ENCODE peak calls at places on chromosome 22, in seven cellular contexts. T is ureter, G is RCC 7860, P is T-helper 9 cell, D is AG10803, N is GM23338, L is activated T-cell treated with anti-CD3 and anti-CD28 coated beads for 1 hour. E is an unnamed sample.

GRCh38 chr22:30192427-30192826 is 54.1 kb downstream of the LIF start:
- DNase-seq in T (no peak), N (no peak), P (no peak), G (no peak), D (no peak), L (no peak), E (no peak)

GRCh38 chr22:39577900-39578299 is 7.3 kb downstream of the CACNA1I start:
- DNase-seq in N (no peak), T (no peak), L (no peak), P (no peak), G (no peak), D (no peak), E (no peak)

GRCh38 chr22:27985323-27986275 is 66.5 kb upstream of the PITPNB start:
- DNase-seq in P (no peak), N (no peak), G (no peak), D (no peak), T (no peak), L (no peak), E (no peak)

GRCh38 chr22:47169801-47170140 is 407.3 kb downstream of the TBC1D22A start:
- DNase-seq in G (no peak), D (no peak), L (no peak), T (no peak), N (no peak), P (no peak), E (no peak)

GRCh38 chr22:25370322-25370721 is 150.9 kb downstream of the CRYBB2 start:
- DNase-seq in P (no peak), N (peak), T (no peak), G (no peak), L (no peak), D (no peak), E (no peak)

GRCh38 chr22:43206515-43207161 is 19.7 kb upstream of the TTLL12 start:
- DNase-seq in T (no peak), P (no peak), D (no peak), G (no peak), N (no peak), L (no peak), E (no peak)

GRCh38 chr22:30386960-30387848 is at the start of gene RNF215:
- DNase-seq in G (peak), L (peak), P (peak), N (peak), D (peak), T (peak), E (peak)

GRCh38 chr22:38935023-38935422 is 22.4 kb upstream of the APOBEC3A start:
- DNase-seq in L (no peak), T (peak), G (no peak), P (no peak), N (no peak), D (no peak), E (peak)

GRCh38 chr22:23102002-23102655 is 31.8 kb downstream of the GNAZ start:
- DNase-seq in T (no peak), L (no peak), G (no peak), P (no peak), D (no peak), N (no peak), E (no peak)

GRCh38 chr22:49163960-49164690 is 663.5 kb downstream of the BRD1 start:
- DNase-seq in T (no peak), L (no peak), P (no peak), N (no peak), D (no peak), G (no peak), E (no peak)

GRCh38 chr22:38694049-38694448 is 6.7 kb downstream of the JOSD1 start:
- DNase-seq in L (no peak), D (no peak), G (no peak), N (no peak), P (no peak), T (no peak), E (no peak)

GRCh38 chr22:42635531-42635930 is 4.9 kb downstream of the ATP5MGL start:
- DNase-seq in D (peak), N (no peak), G (peak), L (no peak), P (no peak), T (no peak), E (no peak)

GRCh38 chr22:39773976-39774539 is 119.5 kb downstream of the ENTHD1 start:
- DNase-seq in D (no peak), P (no peak), T (no peak), N (no peak), G (no peak), L (no peak), E (no peak)

GRCh38 chr22:23157560-23158515 is 12.6 kb downstream of the RAB36 start:
- DNase-seq in G (no peak), T (no peak), D (no peak), P (no peak), L (no peak), N (no peak), E (peak)

GRCh38 chr22:17817079-17817478 is 42.8 kb upstream of the BID start:
- DNase-seq in G (no peak), T (no peak), P (no peak), N (no peak), D (no peak), L (no peak), E (no peak)

GRCh38 chr22:35303029-35303624 is 3.4 kb downstream of the TOM1 start:
- DNase-seq in N (no peak), D (no peak), L (no peak), G (no peak), P (no peak), T (no peak), E (no peak)

GRCh38 chr22:23073506-23074229 is 3.3 kb downstream of the GNAZ start:
- DNase-seq in N (no peak), D (no peak), G (no peak), P (no peak), L (no peak), T (no peak), E (no peak)

GRCh38 chr22:28155808-28156207 is 236.8 kb upstream of the PITPNB start:
- DNase-seq in L (no peak), D (peak), N (no peak), P (no peak), G (no peak), T (no peak), E (no peak)

GRCh38 chr22:48535868-48536690 is 1291.6 kb downstream of the BRD1 start:
- DNase-seq in G (no peak), P (no peak), N (no peak), T (no peak), L (no peak), D (peak), E (peak)

GRCh38 chr22:30457964-30458363 is 13.9 kb downstream of the SEC14L3 start:
- DNase-seq in N (no peak), P (no peak), D (no peak), L (no peak), G (no peak), T (no peak), E (no peak)

GRCh38 chr22:40792451-40792850 is 26.7 kb downstream of the SLC25A17 start:
- DNase-seq in P (no peak), T (no peak), L (no peak), N (no peak), D (no peak), G (no peak), E (no peak)

GRCh38 chr22:39236321-39237275 is 8.2 kb downstream of the PDGFB start:
- DNase-seq in N (no peak), G (no peak), L (no peak), T (no peak), D (no peak), P (peak), E (no peak)

GRCh38 chr22:38766076-38766777 is 10.4 kb upstream of the SUN2 start:
- DNase-seq in D (peak), T (no peak), P (peak), G (peak), N (peak), L (no peak), E (no peak)

GRCh38 chr22:44985906-44986527 is 23.8 kb downstream of the PHF21B start:
- DNase-seq in T (no peak), G (no peak), P (no peak), D (no peak), N (no peak), L (no peak), E (no peak)

GRCh38 chr22:38964989-38965388 is 7.6 kb downstream of the APOBEC3A start:
- DNase-seq in T (no peak), L (no peak), D (no peak), N (no peak), P (no peak), G (no peak), E (no peak)

GRCh38 chr22:42500164-42500835 is 19.3 kb downstream of the RRP7A start:
- DNase-seq in P (peak), L (peak), G (no peak), T (peak), N (peak), D (peak), E (peak)

GRCh38 chr22:28044546-28045173 is 125.6 kb upstream of the PITPNB start:
- DNase-seq in D (no peak), P (no peak), G (no peak), N (no peak), T (no peak), L (no peak), E (no peak)

GRCh38 chr22:23233746-23234408 is 53.6 kb downstream of the BCR start:
- DNase-seq in P (no peak), L (no peak), D (peak), T (no peak), N (no peak), G (peak), E (no peak)

GRCh38 chr22:18970948-18971315 is 34.8 kb upstream of the PRODH start:
- DNase-seq in T (no peak), G (no peak), D (no peak), N (peak), P (no peak), L (no peak), E (no peak)

GRCh38 chr22:44589831-44590230 is 91.8 kb upstream of the RTL6 start:
- DNase-seq in N (no peak), T (no peak), L (no peak), P (no peak), G (no peak), D (no peak), E (no peak)

GRCh38 chr22:30694171-30694637 is 470 bp upstream of the OSBP2 start:
- DNase-seq in L (peak), T (peak), N (peak), P (peak), D (peak), G (no peak), E (peak)

GRCh38 chr22:26903030-26903856 is 245.9 kb downstream of the MIAT start:
- DNase-seq in P (no peak), G (no peak), L (no peak), T (no peak), D (no peak), N (peak), E (no peak)

GRCh38 chr22:26763633-26764295 is 106.4 kb downstream of the MIAT start:
- DNase-seq in L (no peak), T (no peak), G (peak), P (no peak), D (peak), N (no peak), E (peak)

GRCh38 chr22:44732661-44733060 is 19.7 kb upstream of the ARHGAP8 start:
- DNase-seq in P (no peak), T (no peak), L (no peak), D (no peak), G (no peak), N (no peak), E (no peak)

GRCh38 chr22:45644714-45645113 is 26.9 kb upstream of the ATXN10 start:
- DNase-seq in T (no peak), L (no peak), P (no peak), N (no peak), D (no peak), G (no peak), E (no peak)

GRCh38 chr22:27206001-27206746 is 548.8 kb downstream of the MIAT start:
- DNase-seq in L (no peak), D (peak), N (no peak), T (no peak), P (no peak), G (peak), E (no peak)

GRCh38 chr22:49674479-49674830 is 153.2 kb downstream of the BRD1 start:
- DNase-seq in G (no peak), P (no peak), N (no peak), D (no peak), L (no peak), T (no peak), E (no peak)

GRCh38 chr22:47484960-47485571 is 722.6 kb downstream of the TBC1D22A start:
- DNase-seq in D (no peak), L (no peak), T (no peak), N (no peak), G (no peak), P (no peak), E (no peak)

GRCh38 chr22:18071968-18072310 is 5.9 kb upstream of the PEX26 start:
- DNase-seq in N (no peak), T (no peak), L (no peak), P (no peak), G (no peak), D (no peak), E (no peak)